ENCODE peak calls at places on chromosomes 5 and 9, in five cellular contexts. H, J, B, X and V are unnamed samples.

GRCh38 chr5:158525663-158526062 is 574.1 kb downstream of the EBF1 start:
- DNase-seq in H (no peak), J (no peak), B (no peak), X (no peak), V (no peak)

GRCh38 chr5:57736716-57737115 is 254.1 kb upstream of the ACTBL2 start:
- DNase-seq in H (no peak), J (no peak), B (no peak), X (no peak), V (no peak)

GRCh38 chr5:132313378-132313777 is 19.2 kb downstream of the SLC22A4 start:
- DNase-seq in H (no peak), J (peak), B (peak), X (peak), V (no peak)

GRCh38 chr5:102654559-102655354 is 100.3 kb upstream of the PAM start:
- DNase-seq in H (no peak), J (no peak), B (no peak), X (no peak), V (no peak)

GRCh38 chr5:172450861-172451695 is 3.2 kb downstream of the SH3PXD2B start:
- DNase-seq in H (no peak), J (peak), B (peak), X (no peak), V (no peak)

GRCh38 chr9:2992427-2992826 is 148.5 kb upstream of the PUM3 start:
- DNase-seq in H (no peak), J (no peak), B (no peak), X (no peak), V (no peak)

GRCh38 chr9:36815023-36815422 is 219.0 kb downstream of the PAX5 start:
- DNase-seq in H (no peak), J (no peak), B (no peak), X (no peak), V (no peak)

GRCh38 chr9:89482056-89482784 is 15.7 kb downstream of the SEMA4D start:
- DNase-seq in H (no peak), J (no peak), B (no peak), X (no peak), V (no peak)

GRCh38 chr5:135541969-135542502 is 6.3 kb upstream of the NEUROG1 start:
- DNase-seq in H (no peak), J (no peak), B (no peak), X (no peak), V (no peak)

GRCh38 chr5:71573611-71574010 is 13.5 kb upstream of the MCCC2 start:
- DNase-seq in H (no peak), J (no peak), B (no peak), X (no peak), V (no peak)

GRCh38 chr5:135034963-135035677 is 1.1 kb upstream of the PITX1 start:
- DNase-seq in H (peak), J (no peak), B (peak), X (no peak), V (no peak)

GRCh38 chr9:27880640-27881039 is 307.4 kb upstream of the C9orf72 start:
- DNase-seq in H (no peak), J (no peak), B (no peak), X (no peak), V (no peak)

GRCh38 chr5:34674226-34674625 is 18.1 kb downstream of the RAI14 start:
- DNase-seq in H (no peak), J (peak), B (peak), X (no peak), V (peak)

GRCh38 chr5:37720550-37720952 is 119.3 kb downstream of the GDNF start:
- DNase-seq in H (no peak), J (peak), B (no peak), X (no peak), V (no peak)

GRCh38 chr5:176798949-176799348 is 11.4 kb upstream of the UNC5A start:
- DNase-seq in H (peak), J (no peak), B (no peak), X (no peak), V (no peak)

GRCh38 chr5:114018178-114018577 is 343.7 kb upstream of the KCNN2 start:
- DNase-seq in H (no peak), J (no peak), B (peak), X (no peak), V (no peak)

GRCh38 chr5:543755-544674 is 19.8 kb upstream of the SLC9A3 start:
- DNase-seq in H (no peak), J (no peak), B (no peak), X (no peak), V (no peak)

GRCh38 chr5:172417983-172418630 is 36.2 kb downstream of the SH3PXD2B start:
- DNase-seq in H (peak), J (peak), B (peak), X (peak), V (peak)

GRCh38 chr9:35104586-35104985 is 1.7 kb upstream of the STOML2 start:
- DNase-seq in H (no peak), J (no peak), B (no peak), X (no peak), V (no peak)

GRCh38 chr9:133130721-133131244 is 9.7 kb upstream of the RALGDS start:
- DNase-seq in H (peak), J (no peak), B (no peak), X (no peak), V (no peak)
- H3K4me3 ChIP-seq in H (no peak), J (no peak), B (no peak), X (no peak), V (no peak)

DNA sequence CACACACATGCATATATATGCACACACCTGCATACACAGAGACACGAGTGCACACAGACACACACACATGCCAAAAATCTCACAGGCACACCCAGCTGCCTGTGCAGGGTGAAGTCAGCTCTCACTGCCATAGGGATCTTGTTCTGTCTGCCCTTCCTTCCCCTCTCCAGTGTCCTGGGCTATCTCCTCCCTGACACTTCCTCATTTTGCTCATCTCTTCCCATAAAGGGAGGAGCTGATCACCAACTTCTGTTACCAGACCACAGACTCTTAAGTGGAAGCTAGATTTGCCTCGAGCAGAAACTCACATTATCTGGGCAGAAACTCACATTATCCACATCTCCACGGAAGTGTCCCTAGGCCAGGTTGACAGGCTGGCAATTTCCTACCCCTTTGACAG is 28.7 kb downstream of the LCP2 start:
- DNase-seq in H (no peak), J (no peak), B (no peak), X (no peak), V (no peak)
- H3K4me3 ChIP-seq in H (no peak), J (no peak), B (no peak), X (no peak), V (no peak)

DNA sequence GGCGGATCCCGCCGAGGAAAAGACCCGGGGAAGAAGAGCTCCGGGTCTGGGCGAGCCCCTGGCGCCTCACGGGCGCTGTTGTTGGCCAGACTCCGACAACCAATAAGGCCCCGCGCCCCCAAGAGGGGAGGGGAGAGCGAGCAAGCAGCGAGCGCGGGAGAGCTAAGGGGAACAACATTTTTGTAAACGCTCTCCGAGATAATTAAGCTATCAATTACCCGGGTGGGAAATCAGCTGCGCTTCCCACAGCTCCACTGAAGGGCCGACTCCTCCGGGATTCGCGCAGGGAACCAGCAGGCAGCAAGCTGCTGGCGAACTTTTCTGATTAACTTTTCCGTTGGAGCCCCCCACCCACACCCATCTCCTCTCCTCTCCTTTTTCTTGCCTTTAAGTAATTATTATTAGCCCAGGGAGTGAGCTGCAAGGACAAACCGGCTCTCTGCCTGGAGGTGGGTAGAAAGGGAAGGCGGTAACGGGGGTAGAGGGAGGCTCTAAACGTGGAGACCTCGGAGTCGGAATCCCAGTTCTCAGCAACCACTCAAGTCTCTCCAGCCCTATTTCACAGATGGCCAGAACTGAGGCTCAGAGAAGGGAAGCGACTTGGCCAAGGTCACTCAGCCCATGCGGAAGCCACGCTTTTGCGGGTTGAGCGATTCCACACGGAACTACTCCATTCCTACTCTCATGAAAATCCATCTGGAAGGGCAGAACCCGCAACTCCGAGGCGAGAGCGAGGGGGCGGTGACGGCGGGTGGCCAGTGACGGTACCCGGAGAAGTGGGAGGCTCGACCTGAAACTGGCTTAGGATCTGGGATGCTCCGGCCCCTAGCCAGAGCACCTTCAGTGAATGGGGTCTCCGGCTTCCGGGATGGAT is 1.3 kb downstream of the ASTN2 start:
- DNase-seq in H (peak), J (no peak), B (no peak), X (no peak), V (no peak)
- H3K4me3 ChIP-seq in H (peak), J (no peak), B (no peak), X (no peak), V (peak)

DNA sequence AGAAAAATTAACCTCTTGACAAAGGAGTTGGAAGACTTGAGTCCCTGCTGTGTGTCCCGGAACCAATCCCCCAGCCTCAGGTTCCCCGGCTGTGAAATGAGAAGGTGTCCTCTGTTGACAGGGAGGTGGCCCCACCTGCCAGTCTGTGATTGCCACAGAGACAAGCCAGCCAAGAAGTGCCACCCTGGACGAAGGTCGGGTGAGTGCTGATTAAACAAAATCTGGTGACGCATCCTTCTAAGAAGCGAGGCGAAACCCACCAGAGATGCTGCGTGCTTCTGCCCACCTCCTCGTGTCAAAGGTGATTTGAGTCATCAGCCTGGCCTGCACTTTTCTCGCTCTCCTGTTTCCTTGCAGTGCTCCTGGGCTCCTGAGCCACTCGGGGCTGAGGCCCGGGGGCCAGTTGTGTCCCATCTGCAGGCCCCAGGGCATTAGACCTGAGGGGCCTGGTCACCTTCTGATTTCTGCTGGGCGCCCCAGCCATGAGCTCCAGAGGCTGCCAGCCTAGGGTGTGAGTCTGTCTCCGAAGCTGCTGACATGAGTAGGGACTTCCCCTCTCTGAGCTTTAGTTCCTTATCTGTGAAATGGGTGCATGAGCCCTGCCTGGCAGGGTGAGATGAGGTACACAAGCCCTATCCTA is 28.7 kb downstream of the NEK6 start:
- DNase-seq in H (no peak), J (peak), B (peak), X (peak), V (peak)
- H3K4me3 ChIP-seq in H (no peak), J (peak), B (peak), X (no peak), V (no peak)